ENCODE peak calls at places on chromosomes 2 and 18, in eight cellular contexts. P is effector memory CD8-positive, alpha-beta T cell; X is activated naive CD4-positive, alpha-beta T cell treated with anti-CD3 and anti-CD28 coated beads for 36 hours; K is NCI-H69; A is GM23248; B is fibroblast of lung; R is H7; F is left lobe of liver. E is an unnamed sample.
A peak's percentile ranks its signal among the peaks of the same experiment; 100 is the strongest.

GRCh38 chr18:2547477-2548087 is 23.7 kb downstream of the METTL4 start:
- DNase-seq in P (no peak), X (no peak), K (peak; percentile 78), A (peak; percentile 73), B (peak; percentile 73), R (no peak), F (no peak), E (no peak)

GRCh38 chr2:10097352-10098148 is 17.3 kb upstream of the CYS1 start:
- DNase-seq in P (no peak), X (peak; percentile 41), K (peak; percentile 81), A (peak; percentile 87), B (peak; percentile 59), R (peak; percentile 95), F (peak; percentile 69), E (peak; percentile 90)

GRCh38 chr2:121066526-121066925 is 218.5 kb downstream of the TFCP2L1 start:
- DNase-seq in P (no peak), X (no peak), K (no peak), A (no peak), B (no peak), R (peak; percentile 86), F (no peak), E (no peak)

GRCh38 chr2:79530443-79530842 is 17.6 kb downstream of the CTNNA2 start:
- DNase-seq in P (no peak), X (no peak), K (peak; percentile 76), A (peak; percentile 5), B (no peak), R (no peak), F (no peak), E (no peak)

GRCh38 chr18:64966667-64967066 is 784.1 kb upstream of the CDH7 start:
- DNase-seq in P (no peak), X (no peak), K (peak; percentile 98), A (no peak), B (no peak), R (no peak), F (no peak), E (no peak)

GRCh38 chr2:73906847-73907505 is 14.2 kb downstream of the ACTG2 start:
- DNase-seq in P (no peak), X (no peak), K (no peak), A (no peak), B (no peak), R (no peak), F (no peak), E (peak; percentile 25)

GRCh38 chr2:210188755-210189154 is 17.5 kb upstream of the KANSL1L start:
- DNase-seq in P (no peak), X (no peak), K (no peak), A (no peak), B (no peak), R (no peak), F (no peak), E (no peak)

GRCh38 chr2:4763009-4763408 is 929.2 kb upstream of the SOX11 start:
- DNase-seq in P (no peak), X (peak; percentile 11), K (peak; percentile 76), A (no peak), B (peak; percentile 33), R (peak; percentile 33), F (no peak), E (no peak)

GRCh38 chr2:188415754-188416083 is 124.0 kb downstream of the GULP1 start:
- DNase-seq in P (no peak), X (no peak), K (no peak), A (no peak), B (no peak), R (no peak), F (no peak), E (no peak)

GRCh38 chr18:45316127-45316526 is 299.1 kb upstream of the SLC14A2 start:
- DNase-seq in P (no peak), X (no peak), K (no peak), A (no peak), B (no peak), R (peak; percentile 38), F (no peak), E (no peak)

GRCh38 chr2:178327516-178327915 is 123.5 kb downstream of the PRKRA start:
- DNase-seq in P (no peak), X (no peak), K (peak; percentile 57), A (no peak), B (no peak), R (no peak), F (no peak), E (no peak)

GRCh38 chr18:62399781-62400308 is 74.7 kb downstream of the TNFRSF11A start:
- DNase-seq in P (no peak), X (no peak), K (peak; percentile 97), A (peak; percentile 12), B (no peak), R (peak; percentile 74), F (no peak), E (no peak)

GRCh38 chr2:178436662-178437061 is 14.3 kb downstream of the PRKRA start:
- DNase-seq in P (no peak), X (no peak), K (no peak), A (no peak), B (no peak), R (no peak), F (no peak), E (no peak)

GRCh38 chr2:16106619-16107018 is 166.3 kb downstream of the MYCN start:
- DNase-seq in P (no peak), X (no peak), K (no peak), A (no peak), B (no peak), R (no peak), F (no peak), E (no peak)

GRCh38 chr2:133667085-133667484 is 98.8 kb upstream of the NCKAP5 start:
- DNase-seq in P (no peak), X (no peak), K (no peak), A (peak; percentile 87), B (peak; percentile 44), R (no peak), F (no peak), E (no peak)

GRCh38 chr2:159285929-159286708 is at the start of gene WDSUB1:
- DNase-seq in P (peak; percentile 2), X (peak; percentile 31), K (peak; percentile 75), A (peak; percentile 77), B (peak; percentile 47), R (peak; percentile 72), F (peak; percentile 74), E (peak; percentile 90)

GRCh38 chr2:45390856-45391255 is 220.2 kb downstream of the SRBD1 start:
- DNase-seq in P (no peak), X (no peak), K (no peak), A (no peak), B (no peak), R (no peak), F (no peak), E (no peak)

GRCh38 chr2:144965172-144965571 is 445.3 kb upstream of the ZEB2 start:
- DNase-seq in P (no peak), X (no peak), K (no peak), A (no peak), B (no peak), R (no peak), F (no peak), E (no peak)

GRCh38 chr2:38394903-38395341 is 17.8 kb upstream of the ATL2 start:
- DNase-seq in P (no peak), X (no peak), K (no peak), A (peak; percentile 77), B (no peak), R (no peak), F (no peak), E (no peak)

GRCh38 chr2:44747794-44748193 is 193.7 kb upstream of the SIX3 start:
- DNase-seq in P (no peak), X (no peak), K (peak; percentile 32), A (no peak), B (no peak), R (no peak), F (no peak), E (no peak)